ENCODE peak calls at places on chromosome 12, in nine cellular contexts. B is cardiac muscle cell, Q is thoracic aorta, D is endodermal cell, L is pancreas, U is GM23338, C is ovary, G is brain microvascular endothelial cell, M is suprapubic skin. Z is an unnamed sample.

GRCh38 chr12:124745891-124746570 is 117.6 kb downstream of the SCARB1 start:
- DNase-seq in G (peak; percentile 84), C (peak; percentile 92), M (peak; percentile 95), B (peak; percentile 87), L (peak; percentile 85), U (peak; percentile 94), D (peak; percentile 99), Q (peak; percentile 94), Z (peak; percentile 97)

GRCh38 chr12:128671528-128672042 is 152.2 kb downstream of the SLC15A4 start:
- DNase-seq in B (no peak), Q (no peak), G (no peak), D (no peak), U (peak; percentile 1), C (no peak), L (no peak), M (no peak), Z (no peak)

GRCh38 chr12:10364839-10365681 is 24.8 kb downstream of the KLRK1 start:
- DNase-seq in D (peak; percentile 88), G (peak; percentile 80), U (peak; percentile 94), C (peak; percentile 69), L (peak; percentile 85), B (peak; percentile 81), M (no peak), Q (no peak), Z (peak; percentile 77)

GRCh38 chr12:71947645-71948105 is 9.0 kb downstream of the TPH2 start:
- DNase-seq in L (peak; percentile 16), G (no peak), D (peak; percentile 91), Q (no peak), U (peak; percentile 98), C (no peak), M (no peak), B (no peak), Z (no peak)

GRCh38 chr12:85805654-85806053 is 30.6 kb downstream of the RASSF9 start:
- DNase-seq in Q (no peak), L (no peak), M (no peak), C (no peak), B (no peak), D (no peak), U (no peak), G (peak; percentile 66), Z (no peak)

GRCh38 chr12:71011261-71011660 is 90.7 kb upstream of the PTPRR start:
- DNase-seq in Q (no peak), M (no peak), B (no peak), L (no peak), C (no peak), U (no peak), D (no peak), G (peak; percentile 21), Z (no peak)

GRCh38 chr12:118398878-118399277 is 22.5 kb downstream of the SUDS3 start:
- DNase-seq in C (no peak), G (no peak), Q (no peak), B (no peak), D (no peak), M (no peak), L (no peak), U (no peak), Z (no peak)

GRCh38 chr12:118549506-118550109 is 173.3 kb downstream of the SUDS3 start:
- DNase-seq in G (no peak), L (no peak), M (no peak), U (no peak), B (no peak), C (no peak), D (no peak), Q (no peak), Z (no peak)

GRCh38 chr12:48349471-48349870 is 1.2 kb downstream of the ZNF641 start:
- DNase-seq in G (peak; percentile 9), C (no peak), Q (no peak), L (no peak), D (no peak), B (no peak), M (no peak), U (no peak), Z (no peak)

GRCh38 chr12:94560416-94561221 is 89.7 kb downstream of the TMCC3 start:
- DNase-seq in G (peak; percentile 67), B (no peak), Q (no peak), D (peak; percentile 93), U (peak; percentile 84), C (no peak), L (no peak), M (no peak), Z (peak; percentile 61)

GRCh38 chr12:9951026-9951652 is 19.0 kb upstream of the CLEC2A start:
- DNase-seq in C (no peak), M (no peak), D (no peak), B (no peak), Q (no peak), U (no peak), G (no peak), L (no peak), Z (no peak)

GRCh38 chr12:127888948-127889347 is 378.0 kb upstream of the TMEM132C start:
- DNase-seq in M (no peak), C (no peak), Q (no peak), D (no peak), B (no peak), G (peak; percentile 27), L (no peak), U (no peak), Z (peak; percentile 3)

GRCh38 chr12:66011731-66012130 is 118.8 kb downstream of the LLPH start:
- DNase-seq in M (no peak), C (no peak), G (no peak), L (no peak), D (no peak), U (no peak), Q (no peak), B (no peak), Z (no peak)

DNA sequence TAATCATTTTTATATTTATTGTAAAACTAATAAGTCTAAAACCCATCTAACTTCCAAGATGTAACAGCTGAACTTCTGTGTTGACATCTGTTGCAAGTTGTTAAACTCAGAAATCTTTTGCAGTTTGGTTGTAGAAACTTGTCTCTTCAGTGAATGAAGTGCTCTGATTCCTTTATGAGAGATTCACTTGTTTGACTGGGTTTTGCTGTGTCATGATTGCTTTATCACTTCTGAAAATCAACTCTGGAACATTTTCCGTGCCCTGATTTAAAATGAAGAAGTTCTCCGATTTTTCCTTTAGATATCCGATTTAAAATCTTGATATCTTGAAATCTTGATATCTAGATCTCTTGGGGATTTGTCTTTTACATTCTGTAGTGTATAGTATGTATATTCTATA is 65.1 kb downstream of the DIP2B start:
- DNase-seq in G (no peak), D (no peak), Q (no peak), M (no peak), L (no peak), U (no peak), B (no peak), C (no peak), Z (no peak)
- H3K27ac ChIP-seq in G (no peak overlapping the region), D (no peak overlapping the region), Q (no peak overlapping the region), M (peak overlapping the region; percentile 47), L (no peak overlapping the region), U (no peak overlapping the region), B (peak overlapping the region; percentile 46), C (no peak overlapping the region), Z (peak overlapping the region; percentile 26)

DNA sequence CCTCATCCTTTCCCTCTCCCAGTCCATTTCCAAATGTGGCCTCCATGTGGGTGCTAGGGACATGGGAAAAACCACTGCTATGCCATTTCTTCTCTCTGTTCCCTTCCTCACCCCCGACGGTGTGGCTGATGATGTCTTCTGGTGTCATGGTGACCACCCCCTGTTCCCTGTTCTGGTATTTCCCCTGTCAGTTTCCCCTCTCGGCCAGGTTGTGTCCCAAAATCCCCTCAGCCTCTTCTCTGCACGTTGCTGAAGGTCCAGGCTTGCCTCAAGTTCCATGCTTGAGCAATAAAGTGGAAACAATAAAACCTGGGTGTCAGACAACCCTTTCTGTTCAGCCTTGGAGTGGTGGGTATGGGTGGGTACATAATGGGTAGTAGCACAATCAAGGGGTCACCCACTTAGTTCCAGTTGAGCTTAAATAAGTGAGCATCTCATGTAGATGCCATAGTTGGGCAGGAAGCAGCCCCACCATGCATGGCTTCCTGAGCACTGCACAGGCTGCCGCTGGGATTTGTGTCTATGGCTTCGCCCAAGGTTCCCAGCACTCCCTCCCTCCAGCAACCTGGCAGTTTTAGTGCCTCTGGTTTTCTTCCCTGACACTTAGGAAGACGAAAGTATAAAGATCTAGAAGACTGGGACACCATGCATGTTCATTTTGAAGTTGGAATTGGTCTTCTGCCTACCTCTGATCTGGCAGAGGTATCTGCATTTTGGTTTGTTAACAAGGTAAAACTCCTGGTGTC is 8.7 kb upstream of the ITFG2 start:
- DNase-seq in D (no peak), M (no peak), B (no peak), L (no peak), U (no peak), Q (no peak), G (no peak), C (no peak), Z (no peak)
- H3K36me3 ChIP-seq in D (peaks cover 71% of the 10 kb centered on the region), M (peaks cover 68% of the 10 kb centered on the region), B (peaks cover 50% of the 10 kb centered on the region), L (peaks cover 65% of the 10 kb centered on the region), U (peaks cover 71% of the 10 kb centered on the region), Q (peaks cover 50% of the 10 kb centered on the region), G (peaks cover 47% of the 10 kb centered on the region), C (no peaks in the 10 kb centered on the region), Z (no peaks in the 10 kb centered on the region)

GRCh38 chr12:6200266-6201198 is at the start of gene CD9:
- DNase-seq in B (peak; percentile 60), L (peak; percentile 77), C (peak; percentile 54), M (no peak), D (peak; percentile 79), G (no peak), Q (no peak), U (peak; percentile 67), Z (peak; percentile 78)

GRCh38 chr12:6199211-6199530 is 1.0 kb upstream of the CD9 start:
- DNase-seq in B (no peak), M (no peak), G (no peak), U (no peak), L (no peak), D (no peak), Q (no peak), C (no peak), Z (no peak)

GRCh38 chr12:6198556-6198955 is 1.6 kb upstream of the CD9 start:
- DNase-seq in U (no peak), B (no peak), C (no peak), Q (no peak), G (no peak), L (no peak), M (no peak), D (no peak), Z (no peak)

GRCh38 chr12:6201199-6201608 is 1.0 kb downstream of the CD9 start:
- DNase-seq in B (peak; percentile 27), G (no peak), D (peak; percentile 84), M (no peak), C (no peak), L (peak; percentile 51), Q (no peak), U (peak; percentile 57), Z (peak; percentile 62)

GRCh38 chr12:6199531-6200265 is 502 bp upstream of the CD9 start:
- DNase-seq in D (peak; percentile 94), M (no peak), G (no peak), B (peak; percentile 54), C (peak; percentile 63), Q (no peak), L (peak; percentile 60), U (peak; percentile 85), Z (peak; percentile 55)
- H3K27ac ChIP-seq in D (no peak overlapping the region), M (peak overlapping the region; percentile 99), G (no peak overlapping the region), B (no peak overlapping the region), C (peak overlapping the region; percentile 82), Q (peak overlapping the region; percentile 95), L (peak overlapping the region; percentile 65), U (peak overlapping the region; percentile 95), Z (peak overlapping the region; percentile 78)

DNA sequence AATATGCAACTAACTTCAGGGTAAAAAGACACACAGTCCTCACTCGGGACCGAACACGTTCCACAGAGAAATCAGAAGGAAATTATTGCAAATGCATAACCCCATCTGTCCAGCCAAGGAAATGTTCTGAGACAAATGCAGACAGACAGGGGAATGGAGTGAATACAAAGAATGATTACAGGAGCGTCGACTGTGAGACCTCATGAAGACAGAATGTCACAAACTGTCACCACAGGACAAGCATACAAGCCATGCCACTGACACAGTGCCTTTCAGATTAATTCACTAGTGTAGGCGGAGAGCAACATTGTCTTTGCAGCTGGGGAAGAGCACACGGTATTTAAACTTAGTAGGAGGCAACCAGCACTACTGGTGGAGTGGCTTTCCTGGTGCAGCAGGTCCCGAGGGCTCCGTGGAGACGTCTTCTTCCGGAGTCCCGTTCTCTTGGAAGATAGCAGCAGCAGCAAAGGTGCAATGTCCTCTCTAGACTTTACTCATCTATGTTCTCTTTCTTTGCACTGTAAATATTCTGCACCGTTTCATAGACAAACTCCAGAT is 44.6 kb downstream of the FBXO21 start:
- DNase-seq in C (no peak), U (no peak), Q (no peak), M (no peak), G (no peak), B (no peak), L (no peak), D (no peak), Z (no peak)
- H3K36me3 ChIP-seq in C (no peaks in the 10 kb centered on the region), U (peaks cover 10% of the 10 kb centered on the region), Q (peaks cover 17% of the 10 kb centered on the region), M (peaks cover 51% of the 10 kb centered on the region), G (no peaks in the 10 kb centered on the region), B (peaks cover 13% of the 10 kb centered on the region), L (peaks cover 23% of the 10 kb centered on the region), D (peaks cover 51% of the 10 kb centered on the region), Z (peaks cover 38% of the 10 kb centered on the region)